ENCODE peak calls at places on chromosome 18, in eight cellular contexts. R is OCI-LY7, G is astrocyte of the spinal cord, U is BE2C, P is HL-60, C is bronchial epithelial cell, M is lower lobe of right lung, T is PC-9. F is an unnamed sample.

GRCh38 chr18:76349067-76349715 is 145.9 kb downstream of the ZNF516 start:
- DNase-seq in G (peak), R (peak), P (peak), U (peak), C (peak), M (no peak), T (peak), F (peak)

GRCh38 chr18:62425465-62426190 is 97.2 kb upstream of the ZCCHC2 start:
- DNase-seq in C (peak), U (peak), G (peak), P (peak), M (peak), R (peak), T (peak), F (peak)

GRCh38 chr18:46756172-46756558 is 688 bp downstream of the ST8SIA5 start:
- DNase-seq in U (no peak), G (no peak), C (no peak), P (no peak), T (peak), R (no peak), M (no peak), F (no peak)

GRCh38 chr18:27901424-27902226 is 275.3 kb downstream of the CDH2 start:
- DNase-seq in U (no peak), T (no peak), C (no peak), G (no peak), R (no peak), M (no peak), P (no peak), F (no peak)

GRCh38 chr18:27447530-27447929 is 262.4 kb upstream of the CHST9 start:
- DNase-seq in R (no peak), M (no peak), C (no peak), G (no peak), P (no peak), U (no peak), T (no peak), F (no peak)

GRCh38 chr18:35055105-35055504 is 13.9 kb downstream of the MAPRE2 start:
- DNase-seq in M (no peak), T (no peak), G (no peak), R (no peak), P (no peak), U (no peak), C (no peak), F (no peak)

GRCh38 chr18:77096936-77097886 is 35.4 kb downstream of the MBP start:
- DNase-seq in G (no peak), T (no peak), P (no peak), R (no peak), U (no peak), C (no peak), M (no peak), F (no peak)

GRCh38 chr18:6557470-6558245 is 142.9 kb upstream of the L3MBTL4 start:
- DNase-seq in C (no peak), P (no peak), R (no peak), T (no peak), U (peak), M (no peak), G (no peak), F (no peak)

GRCh38 chr18:49582579-49582978 is 20.7 kb downstream of the LIPG start:
- DNase-seq in G (no peak), P (no peak), T (no peak), R (no peak), M (no peak), U (no peak), C (peak), F (peak)

GRCh38 chr18:5197461-5197860 is 404 bp upstream of the AKAIN1 start:
- DNase-seq in G (no peak), R (no peak), T (no peak), C (no peak), U (no peak), P (no peak), M (no peak), F (no peak)

GRCh38 chr18:55406374-55407045 is 181.5 kb downstream of the TCF4 start:
- DNase-seq in C (no peak), P (no peak), R (no peak), T (no peak), M (no peak), G (peak), U (no peak), F (no peak)

GRCh38 chr18:7349181-7349837 is 118.4 kb downstream of the LRRC30 start:
- DNase-seq in G (no peak), M (no peak), R (no peak), C (no peak), T (no peak), P (no peak), U (no peak), F (peak)

GRCh38 chr18:59877366-59877765 is 22.4 kb upstream of the PMAIP1 start:
- DNase-seq in G (no peak), U (no peak), C (no peak), M (no peak), T (no peak), R (no peak), P (peak), F (no peak)

GRCh38 chr18:49044898-49045297 is 94.1 kb upstream of the SMAD7 start:
- DNase-seq in R (no peak), C (no peak), T (no peak), M (no peak), U (no peak), G (no peak), P (no peak), F (no peak)

GRCh38 chr18:25310045-25310444 is 41.9 kb downstream of the ZNF521 start:
- DNase-seq in P (no peak), R (peak), T (no peak), C (peak), G (peak), M (no peak), U (no peak), F (peak)

GRCh38 chr18:27780061-27780740 is 396.7 kb downstream of the CDH2 start:
- DNase-seq in G (peak), M (no peak), T (no peak), U (no peak), R (no peak), P (no peak), C (peak), F (peak)

GRCh38 chr18:52060612-52061259 is 279.3 kb upstream of the DCC start:
- DNase-seq in C (no peak), T (no peak), M (no peak), R (no peak), G (no peak), U (no peak), P (no peak), F (no peak)

GRCh38 chr18:7870855-7871254 is 303.7 kb downstream of the PTPRM start:
- DNase-seq in R (no peak), G (peak), U (no peak), P (no peak), M (no peak), T (no peak), C (peak), F (peak)

GRCh38 chr18:23822590-23823385 is 133.5 kb downstream of the LAMA3 start:
- DNase-seq in G (peak), U (no peak), P (no peak), T (peak), M (no peak), C (peak), R (no peak), F (peak)

GRCh38 chr18:32072321-32072720 is 19.4 kb upstream of the RNF138 start:
- DNase-seq in P (no peak), R (peak), G (no peak), M (no peak), U (no peak), T (no peak), C (peak), F (peak)

GRCh38 chr18:48806551-48807261 is 144.1 kb downstream of the SMAD7 start:
- DNase-seq in M (peak), P (no peak), R (no peak), C (no peak), U (no peak), G (peak), T (no peak), F (no peak)

GRCh38 chr18:38923136-38923535 is 1357.5 kb upstream of the CELF4 start:
- DNase-seq in G (peak), C (peak), U (no peak), M (no peak), T (no peak), P (no peak), R (no peak), F (no peak)

GRCh38 chr18:48007381-48007780 is 76.9 kb upstream of the SMAD2 start:
- DNase-seq in R (no peak), P (no peak), U (no peak), M (no peak), G (no peak), T (no peak), C (no peak), F (no peak)

GRCh38 chr18:1618364-1618763 is 713.7 kb downstream of the ADCYAP1 start:
- DNase-seq in R (no peak), P (no peak), U (no peak), G (no peak), T (no peak), M (no peak), C (no peak), F (no peak)

GRCh38 chr18:4196358-4196757 is 258.7 kb downstream of the DLGAP1 start:
- DNase-seq in U (no peak), M (no peak), T (no peak), G (no peak), C (no peak), R (no peak), P (no peak), F (no peak)

GRCh38 chr18:79555885-79556284 is 123.7 kb upstream of the CTDP1 start:
- DNase-seq in M (no peak), U (no peak), P (no peak), G (no peak), R (no peak), C (no peak), T (no peak), F (no peak)

GRCh38 chr18:78542204-78542603 is 437.4 kb upstream of the SALL3 start:
- DNase-seq in G (no peak), P (peak), T (no peak), M (peak), R (no peak), C (peak), U (no peak), F (no peak)

GRCh38 chr18:26547302-26548143 is 830 bp downstream of the KCTD1 start:
- DNase-seq in C (peak), U (peak), P (peak), G (peak), R (peak), T (no peak), M (peak), F (peak)

GRCh38 chr18:34729264-34729663 is 19.2 kb downstream of the DTNA start:
- DNase-seq in T (no peak), R (peak), C (peak), P (no peak), M (no peak), U (no peak), G (peak), F (peak)

GRCh38 chr18:33577688-33578370 is at the start of gene ASXL3:
- DNase-seq in P (no peak), G (no peak), T (no peak), C (peak), R (peak), M (peak), U (peak), F (peak)

GRCh38 chr18:2948038-2948437 is 64.9 kb downstream of the LPIN2 start:
- DNase-seq in U (no peak), R (no peak), T (no peak), M (no peak), G (peak), P (no peak), C (peak), F (peak)
- TF ChIP-seq CTCF in U (peak), R (peak), T (peak), M (peak), G (peak), P (no peak), C (peak), F (peak)

GRCh38 chr18:44786697-44787096 is 106.0 kb downstream of the SETBP1 start:
- DNase-seq in P (no peak), G (no peak), U (no peak), T (no peak), R (no peak), C (no peak), M (no peak), F (no peak)

GRCh38 chr18:44789704-44790103 is 109.0 kb downstream of the SETBP1 start:
- DNase-seq in T (no peak), U (peak), G (peak), M (no peak), P (no peak), C (peak), R (no peak), F (peak)

GRCh38 chr18:44783371-44783770 is 102.7 kb downstream of the SETBP1 start:
- DNase-seq in M (no peak), P (no peak), T (no peak), G (no peak), U (no peak), C (no peak), R (no peak), F (no peak)

GRCh38 chr18:44788334-44788733 is 107.6 kb downstream of the SETBP1 start:
- DNase-seq in G (no peak), C (no peak), U (no peak), T (no peak), M (no peak), P (no peak), R (no peak), F (no peak)

GRCh38 chr18:44786257-44786656 is 105.6 kb downstream of the SETBP1 start:
- DNase-seq in U (no peak), T (no peak), M (no peak), C (no peak), P (no peak), R (no peak), G (no peak), F (no peak)
- H3K4me3 ChIP-seq in U (no peak), T (no peak), M (no peak), C (no peak), P (no peak), R (peak), G (no peak), F (no peak)

DNA sequence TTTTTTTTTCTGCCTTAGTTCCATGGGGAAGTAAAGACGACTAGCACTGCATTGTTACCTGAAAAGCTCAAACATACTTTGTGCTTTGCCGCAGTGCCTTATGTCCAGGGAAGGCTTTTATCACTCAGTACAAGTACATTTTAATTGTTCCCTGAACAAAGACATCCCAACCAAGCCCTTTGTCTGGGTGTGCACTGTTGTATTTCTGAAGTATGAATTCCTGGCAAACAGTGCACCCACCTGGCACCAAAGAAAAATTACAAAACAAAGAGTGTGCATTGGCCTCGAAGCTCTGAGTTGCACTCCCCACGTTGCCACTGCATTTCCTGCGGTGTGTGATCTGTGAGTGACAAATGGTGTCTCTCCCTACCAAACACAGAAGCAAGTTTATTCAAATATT is 858.5 kb upstream of the PIK3C3 start:
- DNase-seq in C (peak), P (no peak), T (no peak), R (no peak), G (peak), M (no peak), U (peak), F (peak)
- TF ChIP-seq CTCF in C (peak), P (no peak), T (no peak), R (no peak), G (peak), M (no peak), U (no peak), F (peak)

GRCh38 chr18:37391698-37392548 is 173.7 kb downstream of the CELF4 start:
- DNase-seq in G (no peak), M (no peak), U (no peak), C (no peak), P (no peak), T (no peak), R (no peak), F (no peak)
- H3K4me3 ChIP-seq in G (no peak), M (no peak), U (no peak), C (no peak), P (no peak), T (no peak), R (no peak), F (no peak)

DNA sequence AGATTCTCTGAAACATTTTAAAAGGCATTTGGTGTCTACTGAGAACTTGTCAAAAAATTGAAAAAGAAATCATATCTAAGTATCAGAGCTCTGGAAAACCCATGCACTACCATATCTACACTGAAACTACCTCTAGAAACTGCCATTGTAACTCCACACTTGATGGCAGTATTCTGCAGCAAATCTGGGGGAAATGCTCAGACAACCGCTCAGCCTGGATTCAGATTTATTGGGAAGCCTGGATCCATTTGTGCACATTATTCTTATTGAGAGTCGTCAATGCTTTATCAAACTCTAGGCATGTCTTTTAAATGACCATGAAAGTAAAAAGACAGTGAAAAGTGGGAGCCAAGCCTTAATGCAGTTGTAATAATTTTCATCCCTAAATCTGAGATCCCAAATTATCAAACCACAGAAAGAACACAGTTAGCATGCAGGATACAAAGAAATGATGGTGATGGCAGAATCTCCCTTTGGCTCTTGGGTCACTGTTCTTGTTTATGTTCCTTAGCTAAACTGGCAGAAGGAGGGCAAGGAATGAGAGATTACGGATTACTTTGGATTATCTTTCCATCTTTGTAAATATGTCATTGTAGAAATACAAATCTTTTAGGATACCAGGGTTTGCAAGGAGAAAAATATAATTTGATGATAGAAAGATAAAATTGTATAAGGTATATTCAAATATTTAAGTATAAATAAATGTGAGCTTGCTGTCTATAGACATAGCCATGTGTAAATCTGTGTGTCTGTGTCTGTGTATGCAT is 512.1 kb upstream of the SYT4 start:
- DNase-seq in R (no peak), M (no peak), T (no peak), C (no peak), U (peak), P (no peak), G (peak), F (peak)
- TF ChIP-seq CTCF in R (no peak), M (peak), T (no peak), C (peak), U (peak), P (no peak), G (peak), F (peak)

DNA sequence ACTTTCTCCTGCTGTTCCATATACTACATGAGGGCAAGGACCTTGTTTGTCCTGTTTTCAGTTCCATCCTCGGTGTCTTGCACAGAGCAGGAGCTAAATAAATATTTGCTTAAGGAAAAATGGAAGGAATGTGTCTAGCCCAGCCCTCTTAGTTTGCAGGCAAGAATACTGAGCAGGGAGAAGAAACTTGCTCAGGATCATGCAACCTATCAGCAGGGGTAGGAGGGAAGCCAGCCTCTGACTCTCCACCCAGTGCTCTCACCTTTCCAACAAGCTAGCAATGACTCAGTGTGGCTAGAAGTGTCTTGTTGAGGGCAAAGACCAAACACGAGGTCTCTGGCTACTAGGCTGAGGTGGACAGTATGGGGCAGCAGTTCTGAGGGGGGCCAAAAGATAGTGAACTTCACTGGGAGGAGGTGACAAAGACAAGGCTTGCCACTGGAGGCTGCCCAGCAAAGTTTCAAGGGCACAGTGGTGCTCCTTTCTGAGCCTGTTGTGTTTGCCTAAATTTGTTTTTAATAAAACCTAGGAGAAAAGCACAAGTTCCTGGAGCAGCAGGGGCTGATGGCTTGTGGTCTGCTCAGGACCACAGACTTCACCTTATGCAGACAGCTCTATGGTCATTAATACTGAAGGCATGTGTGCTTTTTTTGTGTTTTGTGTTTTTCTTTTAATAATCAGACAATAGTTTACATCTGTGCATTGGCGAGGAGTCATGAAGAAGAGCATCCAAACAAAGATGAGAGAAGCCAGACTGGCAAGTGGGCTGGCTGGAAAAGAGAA is 49.1 kb upstream of the CTAGE1 start:
- DNase-seq in C (peak), T (peak), R (no peak), M (no peak), G (peak), P (no peak), U (no peak), F (peak)
- H3K4me3 ChIP-seq in C (no peak), T (peak), R (no peak), M (no peak), G (no peak), P (no peak), U (no peak), F (no peak)